ENCODE peak calls at places on chromosomes 3 and 15, in four cellular contexts. K, C, X and T are unnamed samples.

GRCh38 chr3:40057077-40057476 is 247.7 kb downstream of the MYRIP start:
- DNase-seq in C (no peak), X (no peak), K (no peak), T (no peak)

GRCh38 chr15:40308844-40309189 is 1.1 kb upstream of the PLCB2 start:
- DNase-seq in K (no peak), X (no peak), C (no peak), T (no peak)

GRCh38 chr15:78007965-78008886 is 69.3 kb downstream of the TBC1D2B start:
- DNase-seq in K (no peak), X (peak; percentile 88), C (no peak), T (peak; percentile 75)

GRCh38 chr3:113783463-113783862 is 36.6 kb downstream of the ATP6V1A start:
- DNase-seq in X (no peak), C (no peak), K (peak; percentile 61), T (no peak)

GRCh38 chr3:143287403-143287802 is 167.8 kb downstream of the CHST2 start:
- DNase-seq in X (peak; percentile 25), K (no peak), C (no peak), T (peak; percentile 28)

GRCh38 chr3:129016366-129016724 is 15.2 kb downstream of the EFCC1 start:
- DNase-seq in C (no peak), X (peak; percentile 50), K (no peak), T (peak; percentile 30)

GRCh38 chr15:48059786-48060185 is 61.0 kb upstream of the SLC24A5 start:
- DNase-seq in X (no peak), C (no peak), K (no peak), T (no peak)

GRCh38 chr3:110307065-110307809 is 764.4 kb upstream of the NECTIN3 start:
- DNase-seq in K (no peak), C (no peak), X (no peak), T (no peak)

GRCh38 chr3:148235566-148235965 is 462.1 kb upstream of the AGTR1 start:
- DNase-seq in C (no peak), X (no peak), K (no peak), T (no peak)

GRCh38 chr15:40367038-40367672 is 9.1 kb downstream of the DISP2 start:
- DNase-seq in K (no peak), X (no peak), C (no peak), T (no peak)

GRCh38 chr15:64961013-64961412 is 28.7 kb downstream of the SPG21 start:
- DNase-seq in K (no peak), C (no peak), X (no peak), T (no peak)

GRCh38 chr3:62677926-62678325 is 197.3 kb downstream of the CADPS start:
- DNase-seq in K (no peak), C (no peak), X (no peak), T (no peak)

GRCh38 chr3:132268956-132269355 is 48.3 kb upstream of the ACP3 start:
- DNase-seq in C (no peak), K (no peak), X (peak; percentile 60), T (peak; percentile 30)

GRCh38 chr3:188431553-188431952 is 277.6 kb downstream of the LPP start:
- DNase-seq in C (peak; percentile 10), K (no peak), X (peak; percentile 93), T (peak; percentile 84)

GRCh38 chr15:89423981-89424380 is 72.4 kb downstream of the RHCG start:
- DNase-seq in C (no peak), X (no peak), K (no peak), T (no peak)

GRCh38 chr3:20190991-20191390 is 5.0 kb upstream of the SGO1 start:
- DNase-seq in X (no peak), K (no peak), C (peak; percentile 32), T (peak; percentile 10)

GRCh38 chr3:191761906-191762305 is 300.9 kb downstream of the PYDC2 start:
- DNase-seq in X (no peak), K (no peak), C (no peak), T (no peak)

GRCh38 chr3:22569570-22569969 is 633.6 kb upstream of the UBE2E2 start:
- DNase-seq in C (peak; percentile 26), X (peak; percentile 13), K (no peak), T (peak; percentile 45)

GRCh38 chr15:90606641-90607040 is 76.9 kb downstream of the CRTC3 start:
- DNase-seq in X (no peak), C (no peak), K (no peak), T (no peak)

GRCh38 chr3:40337136-40338108 is 27.9 kb downstream of the EIF1B start:
- DNase-seq in K (peak; percentile 38), X (peak; percentile 91), C (no peak), T (no peak)

GRCh38 chr3:13483286-13483685 is 3.2 kb downstream of the HDAC11 start:
- DNase-seq in K (no peak), X (no peak), C (no peak), T (no peak)

GRCh38 chr15:44501768-44502366 is 35.1 kb upstream of the EIF3J start:
- DNase-seq in X (peak; percentile 48), C (peak; percentile 17), K (peak; percentile 41), T (peak; percentile 48)

GRCh38 chr3:174285242-174285641 is 573.9 kb upstream of the NAALADL2 start:
- DNase-seq in K (no peak), X (no peak), C (no peak), T (no peak)

GRCh38 chr15:65082303-65082958 is 5.9 kb downstream of the KBTBD13 start:
- DNase-seq in K (no peak), C (no peak), X (peak; percentile 26), T (peak; percentile 5)

GRCh38 chr3:123723527-123724168 is 138.8 kb upstream of the HACD2 start:
- DNase-seq in K (peak; percentile 79), X (peak; percentile 82), C (peak; percentile 84), T (peak; percentile 96)

GRCh38 chr3:71389911-71390573 is 193.5 kb downstream of the FOXP1 start:
- DNase-seq in K (no peak), X (peak; percentile 22), C (no peak), T (peak; percentile 65)

GRCh38 chr3:42114130-42114529 is 23.0 kb downstream of the TRAK1 start:
- DNase-seq in K (no peak), C (no peak), X (no peak), T (no peak)

GRCh38 chr3:150755902-150756301 is 7.1 kb downstream of the SIAH2 start:
- DNase-seq in C (no peak), X (no peak), K (no peak), T (no peak)

GRCh38 chr3:151345854-151346253 is 16.5 kb upstream of the P2RY13 start:
- DNase-seq in X (no peak), K (no peak), C (no peak), T (peak; percentile 10)